ENCODE peak calls at places on chromosomes 5 and 9, in four cellular contexts. I is osteocyte, H is GM03348, K is HL-60. W is an unnamed sample.

GRCh38 chr5:151696470-151697061 is 9.9 kb upstream of the SPARC start:
- DNase-seq in I (no peak), H (peak), K (no peak), W (peak)

GRCh38 chr5:10701567-10702039 is 59.4 kb downstream of the DAP start:
- DNase-seq in I (no peak), H (peak), K (no peak), W (no peak)

GRCh38 chr5:57841671-57842375 is 359.2 kb upstream of the ACTBL2 start:
- DNase-seq in I (no peak), H (peak), K (no peak), W (no peak)

GRCh38 chr5:74613283-74613682 is 27.2 kb downstream of the ENC1 start:
- DNase-seq in I (no peak), H (no peak), K (no peak), W (no peak)

GRCh38 chr5:39730011-39730410 is 305.2 kb upstream of the DAB2 start:
- DNase-seq in I (no peak), H (no peak), K (no peak), W (no peak)

GRCh38 chr9:122236681-122237080 is 7.9 kb upstream of the LHX6 start:
- DNase-seq in I (no peak), H (no peak), K (no peak), W (no peak)

GRCh38 chr9:123400926-123401503 is 45.0 kb downstream of the CRB2 start:
- DNase-seq in I (no peak), H (peak), K (no peak), W (no peak)

GRCh38 chr5:181173027-181173419 is 25.6 kb downstream of the OR2V2 start:
- DNase-seq in I (no peak), H (no peak), K (no peak), W (no peak)

GRCh38 chr9:81855538-81855937 is 72.7 kb upstream of the SPATA31D4 start:
- DNase-seq in I (no peak), H (no peak), K (no peak), W (no peak)

GRCh38 chr9:72454871-72455471 is 66.4 kb upstream of the TMC1 start:
- DNase-seq in I (no peak), H (no peak), K (no peak), W (no peak)

GRCh38 chr9:134880484-134881312 is at the start of gene FCN2:
- DNase-seq in I (no peak), H (no peak), K (no peak), W (no peak)

GRCh38 chr9:136808075-136808780 is 480 bp downstream of the RABL6 start:
- DNase-seq in I (no peak), H (peak), K (peak), W (no peak)

GRCh38 chr5:149317281-149318048 is 27.8 kb upstream of the GRPEL2 start:
- DNase-seq in I (no peak), H (peak), K (peak), W (no peak)

GRCh38 chr5:67431191-67431590 is 234.6 kb upstream of the CD180 start:
- DNase-seq in I (no peak), H (no peak), K (no peak), W (no peak)

GRCh38 chr5:99076600-99077253 is 147.9 kb upstream of the CHD1 start:
- DNase-seq in I (no peak), H (no peak), K (no peak), W (no peak)

GRCh38 chr9:3200331-3200774 is 325.4 kb downstream of the RFX3 start:
- DNase-seq in I (no peak), H (peak), K (no peak), W (no peak)

GRCh38 chr9:108473209-108474112 is 382.3 kb downstream of the ACTL7B start:
- DNase-seq in I (no peak), H (peak), K (no peak), W (no peak)

GRCh38 chr9:94908041-94908563 is 181.6 kb downstream of the AOPEP start:
- DNase-seq in I (peak), H (no peak), K (no peak), W (no peak)

GRCh38 chr5:67147768-67148167 is 48.8 kb downstream of the CD180 start:
- DNase-seq in I (no peak), H (no peak), K (no peak), W (no peak)

GRCh38 chr5:151042453-151043093 is 22.2 kb downstream of the GPX3 start:
- DNase-seq in I (no peak), H (no peak), K (no peak), W (no peak)

GRCh38 chr5:168525856-168526255 is 3.2 kb upstream of the FBLL1 start:
- DNase-seq in I (no peak), H (no peak), K (no peak), W (no peak)

GRCh38 chr5:17316973-17317459 is 99.6 kb downstream of the BASP1 start:
- DNase-seq in I (no peak), H (peak), K (peak), W (no peak)

GRCh38 chr9:133546287-133546680 is 11.8 kb downstream of the ADAMTSL2 start:
- DNase-seq in I (no peak), H (no peak), K (no peak), W (no peak)

GRCh38 chr5:179201986-179202385 is 141.8 kb downstream of the ZNF354C start:
- DNase-seq in I (no peak), H (no peak), K (no peak), W (no peak)

GRCh38 chr9:134698587-134699342 is 57.2 kb downstream of the COL5A1 start:
- DNase-seq in I (no peak), H (peak), K (peak), W (no peak)

GRCh38 chr5:132227485-132228240 is at the start of gene P4HA2:
- DNase-seq in I (peak), H (peak), K (peak), W (no peak)

GRCh38 chr5:81922790-81923398 is 48.9 kb upstream of the ATG10 start:
- DNase-seq in I (no peak), H (no peak), K (no peak), W (no peak)

GRCh38 chr5:53406630-53407316 is 73.7 kb upstream of the FST start:
- DNase-seq in I (no peak), H (peak), K (no peak), W (no peak)

GRCh38 chr9:120946259-120946658 is 19.7 kb upstream of the TRAF1 start:
- DNase-seq in I (no peak), H (peak), K (no peak), W (no peak)

GRCh38 chr5:55650391-55650790 is 61.7 kb downstream of the SLC38A9 start:
- DNase-seq in I (no peak), H (peak), K (no peak), W (no peak)

GRCh38 chr5:3599283-3600105 is 3.9 kb downstream of the IRX1 start:
- DNase-seq in I (no peak), H (no peak), K (no peak), W (no peak)

GRCh38 chr5:115775999-115776398 is 40.5 kb downstream of the CDO1 start:
- DNase-seq in I (no peak), H (no peak), K (no peak), W (no peak)

GRCh38 chr5:74865799-74866652 is at the start of gene FAM169A:
- DNase-seq in I (no peak), H (peak), K (no peak), W (no peak)

GRCh38 chr5:133702773-133703770 is 90.7 kb upstream of the FSTL4 start:
- DNase-seq in I (no peak), H (no peak), K (no peak), W (no peak)